ENCODE peak calls at places on chromosome 16, in four cellular contexts. One of them, this sample, is unnamed.
A peak's percentile ranks its signal among the peaks of the same experiment; 100 is the strongest.

GRCh38 chr16:50765246-50765645 is 23.4 kb downstream of the CYLD start:
- DNase-seq in GM12878: no peak
- DNase-seq in A549: no peak
- DNase-seq in IMR-90: no peak
- DNase-seq in this sample: no peak

GRCh38 chr16:31253642-31254045 is 6.1 kb upstream of the ITGAM start:
- DNase-seq in A549: peak; percentile 76
- DNase-seq in GM12878: no peak
- DNase-seq in IMR-90: no peak
- DNase-seq in this sample: peak; percentile 87

GRCh38 chr16:31276600-31276999 is 16.8 kb downstream of the ITGAM start:
- DNase-seq in IMR-90: no peak
- DNase-seq in GM12878: no peak
- DNase-seq in A549: no peak
- DNase-seq in this sample: no peak

GRCh38 chr16:89723279-89724250 is 2.2 kb downstream of the ZNF276 start:
- DNase-seq in GM12878: no peak
- DNase-seq in A549: no peak
- DNase-seq in IMR-90: peak; percentile 14
- DNase-seq in this sample: no peak

GRCh38 chr16:48531011-48531962 is 78.7 kb downstream of the N4BP1 start:
- DNase-seq in A549: no peak
- DNase-seq in IMR-90: no peak
- DNase-seq in GM12878: no peak
- DNase-seq in this sample: no peak

GRCh38 chr16:87538594-87538993 is 45.8 kb upstream of the ZCCHC14 start:
- DNase-seq in IMR-90: peak; percentile 44
- DNase-seq in A549: no peak
- DNase-seq in GM12878: no peak
- DNase-seq in this sample: no peak

GRCh38 chr16:12078405-12079245 is 102.1 kb downstream of the SNX29 start:
- DNase-seq in IMR-90: no peak
- DNase-seq in GM12878: no peak
- DNase-seq in A549: no peak
- DNase-seq in this sample: no peak

GRCh38 chr16:4318171-4318910 is 2.5 kb downstream of the GLIS2 start:
- DNase-seq in GM12878: no peak
- DNase-seq in IMR-90: no peak
- DNase-seq in A549: no peak
- DNase-seq in this sample: no peak

GRCh38 chr16:4489030-4489429 is 12.8 kb downstream of the HMOX2 start:
- DNase-seq in A549: no peak
- DNase-seq in IMR-90: peak; percentile 90
- DNase-seq in GM12878: no peak
- DNase-seq in this sample: no peak

GRCh38 chr16:12688972-12689850 is 114.5 kb downstream of the CPPED1 start:
- DNase-seq in IMR-90: no peak
- DNase-seq in GM12878: no peak
- DNase-seq in A549: no peak
- DNase-seq in this sample: no peak

GRCh38 chr16:72202014-72202413 is 30.1 kb upstream of the PMFBP1 start:
- DNase-seq in GM12878: no peak
- DNase-seq in A549: no peak
- DNase-seq in IMR-90: no peak
- DNase-seq in this sample: no peak

GRCh38 chr16:13977177-13977576 is 57.2 kb downstream of the ERCC4 start:
- DNase-seq in GM12878: no peak
- DNase-seq in IMR-90: no peak
- DNase-seq in A549: no peak
- DNase-seq in this sample: no peak

GRCh38 chr16:27718767-27719445 is 169.0 kb downstream of the KATNIP start:
- DNase-seq in IMR-90: no peak
- DNase-seq in A549: no peak
- DNase-seq in GM12878: no peak
- DNase-seq in this sample: no peak

GRCh38 chr16:27722266-27722636 is 172.3 kb downstream of the KATNIP start:
- DNase-seq in A549: no peak
- DNase-seq in GM12878: no peak
- DNase-seq in IMR-90: no peak
- DNase-seq in this sample: no peak

GRCh38 chr16:27721548-27722265 is 171.8 kb downstream of the KATNIP start:
- DNase-seq in GM12878: no peak
- DNase-seq in IMR-90: peak; percentile 78
- DNase-seq in A549: no peak
- DNase-seq in this sample: no peak

GRCh38 chr16:27722892-27723450 is 173.0 kb downstream of the KATNIP start:
- DNase-seq in GM12878: no peak
- DNase-seq in IMR-90: no peak
- DNase-seq in A549: no peak
- DNase-seq in this sample: no peak

GRCh38 chr16:27720731-27721547 is 171.0 kb downstream of the KATNIP start:
- DNase-seq in A549: no peak
- DNase-seq in GM12878: no peak
- DNase-seq in IMR-90: no peak
- DNase-seq in this sample: no peak
- TF ChIP-seq ELK1 in A549: no peak
- TF ChIP-seq ELK1 in GM12878: no peak
- TF ChIP-seq ELK1 in IMR-90: no peak
- TF ChIP-seq ELK1 in this sample: no peak

GRCh38 chr16:85929259-85929704 is 30.3 kb downstream of the IRF8 start:
- DNase-seq in A549: no peak
- DNase-seq in GM12878: no peak
- DNase-seq in IMR-90: no peak
- DNase-seq in this sample: no peak
- TF ChIP-seq ELK1 in A549: no peak
- TF ChIP-seq ELK1 in GM12878: no peak
- TF ChIP-seq ELK1 in IMR-90: no peak
- TF ChIP-seq ELK1 in this sample: no peak

DNA sequence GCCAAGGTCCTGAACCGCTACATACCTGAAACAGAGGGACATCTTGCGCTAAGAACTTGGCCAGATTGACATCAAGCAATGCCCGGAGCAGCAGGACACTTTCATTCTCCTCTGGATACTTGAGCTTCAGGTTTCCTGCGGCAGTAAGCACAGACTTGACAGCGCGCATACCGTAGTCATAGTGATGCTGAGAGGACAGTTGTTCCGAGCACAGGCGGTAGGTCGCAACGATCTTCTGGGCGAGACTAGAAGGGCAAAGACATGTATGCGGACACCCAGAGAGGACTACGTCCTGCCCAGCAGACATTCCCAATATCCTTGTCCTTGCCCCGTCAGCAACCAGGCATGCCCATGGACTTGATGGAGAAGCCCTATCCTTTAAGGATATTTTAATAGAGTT is 112.9 kb downstream of the DNAH3 start:
- DNase-seq in GM12878: no peak
- DNase-seq in A549: no peak
- DNase-seq in IMR-90: no peak
- DNase-seq in this sample: no peak
- TF ChIP-seq ELK1 in GM12878: no peak
- TF ChIP-seq ELK1 in A549: no peak
- TF ChIP-seq ELK1 in IMR-90: no peak
- TF ChIP-seq ELK1 in this sample: no peak

GRCh38 chr16:58733248-58733670 is 857 bp downstream of the GOT2 start:
- DNase-seq in A549: no peak
- DNase-seq in GM12878: no peak
- DNase-seq in IMR-90: peak; percentile 5
- DNase-seq in this sample: no peak
- TF ChIP-seq ELK1 in A549: no peak
- TF ChIP-seq ELK1 in GM12878: no peak
- TF ChIP-seq ELK1 in IMR-90: no peak
- TF ChIP-seq ELK1 in this sample: no peak

DNA sequence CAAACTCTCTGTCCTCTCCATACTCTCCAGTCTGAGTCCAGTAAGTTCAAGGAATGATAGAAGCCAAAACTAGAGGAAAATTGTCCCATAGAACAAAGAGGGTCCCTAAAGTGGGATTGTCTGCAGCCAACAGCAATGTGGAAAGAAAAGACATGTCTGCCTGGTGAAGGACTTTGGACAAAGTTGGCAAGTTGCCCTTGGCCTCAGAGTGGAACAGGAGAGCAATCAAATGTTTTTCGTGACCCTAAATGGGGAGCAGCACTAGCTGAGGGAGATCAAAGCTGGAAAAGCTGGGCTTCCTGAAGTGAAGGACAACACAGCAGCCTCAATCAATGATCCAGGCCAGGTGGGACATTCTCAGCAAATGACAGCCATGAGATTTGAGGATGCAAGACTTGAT is 183.5 kb downstream of the CHD9NB start:
- DNase-seq in GM12878: no peak
- DNase-seq in A549: no peak
- DNase-seq in IMR-90: no peak
- DNase-seq in this sample: no peak
- TF ChIP-seq ELK1 in GM12878: no peak
- TF ChIP-seq ELK1 in A549: no peak
- TF ChIP-seq ELK1 in IMR-90: no peak
- TF ChIP-seq ELK1 in this sample: no peak

GRCh38 chr16:75911896-75912295 is 185.6 kb upstream of the CPHXL start:
- DNase-seq in A549: no peak
- DNase-seq in GM12878: no peak
- DNase-seq in IMR-90: no peak
- DNase-seq in this sample: no peak

GRCh38 chr16:75908301-75908700 is 182.0 kb upstream of the CPHXL start:
- DNase-seq in A549: no peak
- DNase-seq in GM12878: no peak
- DNase-seq in IMR-90: no peak
- DNase-seq in this sample: no peak

GRCh38 chr16:75909746-75910145 is 183.5 kb upstream of the CPHXL start:
- DNase-seq in A549: no peak
- DNase-seq in GM12878: no peak
- DNase-seq in IMR-90: no peak
- DNase-seq in this sample: no peak

DNA sequence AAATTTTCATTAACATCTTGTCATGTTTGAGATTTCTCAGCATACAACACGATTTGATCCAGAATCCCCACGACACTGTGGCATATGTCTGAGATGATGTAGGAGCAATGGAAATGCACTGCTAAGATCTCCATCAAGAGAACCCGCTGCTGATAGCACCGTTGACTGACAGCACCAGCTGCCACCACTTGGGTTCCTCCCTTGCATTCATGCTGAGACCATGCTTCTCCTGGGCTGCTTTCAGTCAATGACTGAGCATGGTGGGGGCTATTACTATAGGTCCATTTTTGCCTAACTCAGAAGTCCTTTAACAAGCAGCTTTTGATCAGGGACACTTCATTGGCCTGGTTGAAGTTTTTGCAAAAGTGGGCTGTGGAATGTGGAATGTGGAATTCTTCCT is 182.4 kb upstream of the CPHXL start:
- DNase-seq in A549: no peak
- DNase-seq in GM12878: no peak
- DNase-seq in IMR-90: no peak
- DNase-seq in this sample: peak; percentile 0
- TF ChIP-seq ELK1 in A549: no peak
- TF ChIP-seq ELK1 in GM12878: no peak
- TF ChIP-seq ELK1 in IMR-90: no peak
- TF ChIP-seq ELK1 in this sample: no peak

GRCh38 chr16:57374067-57374534 is 1.8 kb downstream of the CX3CL1 start:
- DNase-seq in GM12878: no peak
- DNase-seq in IMR-90: peak; percentile 62
- DNase-seq in A549: no peak
- DNase-seq in this sample: no peak
- TF ChIP-seq ELK1 in GM12878: no peak
- TF ChIP-seq ELK1 in IMR-90: no peak
- TF ChIP-seq ELK1 in A549: no peak
- TF ChIP-seq ELK1 in this sample: no peak

GRCh38 chr16:64152010-64152767 is 969.7 kb downstream of the CDH11 start:
- DNase-seq in IMR-90: no peak
- DNase-seq in GM12878: no peak
- DNase-seq in A549: no peak
- DNase-seq in this sample: no peak
- TF ChIP-seq ELK1 in IMR-90: no peak
- TF ChIP-seq ELK1 in GM12878: no peak
- TF ChIP-seq ELK1 in A549: no peak
- TF ChIP-seq ELK1 in this sample: no peak

This sample was measured in K562.